ENCODE peak calls at places on chromosomes 2 and 18, in nine cellular contexts. M is adrenal gland, E is stomach, I is heart left ventricle, D is lower lobe of right lung, Z is transverse colon, V is RWPE1, U is neuronal stem cell, H is substantia nigra. A is an unnamed sample.

GRCh38 chr2:49936965-49937364 is 782.6 kb upstream of the FSHR start:
- DNase-seq in M (no peak), E (no peak), I (no peak), D (no peak), Z (no peak), V (no peak), U (no peak), H (no peak), A (no peak)

GRCh38 chr18:59837586-59837985 is 62.2 kb upstream of the PMAIP1 start:
- DNase-seq in M (peak), E (peak), I (no peak), D (no peak), Z (peak), V (peak), U (peak), H (no peak), A (peak)

GRCh38 chr2:234823196-234823876 is 128.5 kb upstream of the SH3BP4 start:
- DNase-seq in M (peak), E (no peak), I (no peak), D (no peak), Z (no peak), V (no peak), U (no peak), H (no peak), A (peak)

GRCh38 chr2:109164739-109165221 is 35.8 kb downstream of the SH3RF3 start:
- DNase-seq in M (peak), E (no peak), I (no peak), D (no peak), Z (no peak), V (no peak), U (no peak), H (no peak), A (peak)

GRCh38 chr2:241224068-241224850 is 35.8 kb downstream of the ANO7 start:
- DNase-seq in M (peak), E (no peak), I (peak), D (peak), Z (no peak), V (no peak), U (no peak), H (peak), A (peak)

GRCh38 chr2:165794520-165794882 is 454 bp upstream of the GALNT3 start:
- DNase-seq in M (no peak), E (peak), I (peak), D (peak), Z (peak), V (peak), U (peak), H (peak), A (peak)

GRCh38 chr2:134402385-134402784 is 148.5 kb downstream of the MGAT5 start:
- DNase-seq in M (peak), E (no peak), I (no peak), D (no peak), Z (no peak), V (no peak), U (no peak), H (no peak), A (peak)

GRCh38 chr2:21466528-21466927 is 342.8 kb downstream of the TDRD15 start:
- DNase-seq in M (no peak), E (no peak), I (no peak), D (no peak), Z (no peak), V (no peak), U (no peak), H (no peak), A (no peak)

GRCh38 chr18:3873211-3873610 is 423.2 kb downstream of the TGIF1 start:
- DNase-seq in M (no peak), E (no peak), I (no peak), D (no peak), Z (no peak), V (no peak), U (no peak), H (no peak), A (no peak)

GRCh38 chr2:41851554-41851953 is 196.3 kb upstream of the PKDCC start:
- DNase-seq in M (no peak), E (no peak), I (no peak), D (no peak), Z (no peak), V (no peak), U (no peak), H (no peak), A (no peak)

GRCh38 chr2:121088251-121089004 is 196.6 kb downstream of the TFCP2L1 start:
- DNase-seq in M (no peak), E (no peak), I (peak), D (no peak), Z (no peak), V (no peak), U (no peak), H (no peak), A (no peak)

GRCh38 chr2:126933707-126934106 is 35.0 kb downstream of the TEX51 start:
- DNase-seq in M (no peak), E (no peak), I (no peak), D (no peak), Z (no peak), V (no peak), U (no peak), H (no peak), A (no peak)

GRCh38 chr18:42510540-42510939 is 555.5 kb downstream of the PIK3C3 start:
- DNase-seq in M (no peak), E (no peak), I (no peak), D (no peak), Z (no peak), V (no peak), U (no peak), H (no peak), A (no peak)

GRCh38 chr2:47437287-47437686 is 34.3 kb downstream of the MSH2 start:
- DNase-seq in M (no peak), E (no peak), I (no peak), D (no peak), Z (no peak), V (peak), U (no peak), H (no peak), A (peak)

GRCh38 chr2:48110497-48110896 is 204.2 kb upstream of the FBXO11 start:
- DNase-seq in M (no peak), E (no peak), I (no peak), D (no peak), Z (no peak), V (no peak), U (no peak), H (no peak), A (no peak)

GRCh38 chr2:126879348-126880261 is 19.1 kb upstream of the TEX51 start:
- DNase-seq in M (no peak), E (no peak), I (no peak), D (no peak), Z (no peak), V (no peak), U (no peak), H (no peak), A (no peak)

GRCh38 chr2:239274391-239275001 is 126.3 kb downstream of the HDAC4 start:
- DNase-seq in M (peak), E (peak), I (no peak), D (no peak), Z (peak), V (peak), U (peak), H (no peak), A (peak)

GRCh38 chr2:169748316-169748715 is 14.7 kb downstream of the KLHL23 start:
- DNase-seq in M (no peak), E (no peak), I (no peak), D (no peak), Z (no peak), V (no peak), U (no peak), H (no peak), A (no peak)

GRCh38 chr2:169738566-169739229 is 5.1 kb downstream of the KLHL23 start:
- DNase-seq in M (no peak), E (no peak), I (no peak), D (no peak), Z (no peak), V (no peak), U (no peak), H (no peak), A (no peak)

GRCh38 chr2:169739351-169739750 is 5.7 kb downstream of the KLHL23 start:
- DNase-seq in M (no peak), E (no peak), I (no peak), D (no peak), Z (no peak), V (no peak), U (no peak), H (no peak), A (no peak)

DNA sequence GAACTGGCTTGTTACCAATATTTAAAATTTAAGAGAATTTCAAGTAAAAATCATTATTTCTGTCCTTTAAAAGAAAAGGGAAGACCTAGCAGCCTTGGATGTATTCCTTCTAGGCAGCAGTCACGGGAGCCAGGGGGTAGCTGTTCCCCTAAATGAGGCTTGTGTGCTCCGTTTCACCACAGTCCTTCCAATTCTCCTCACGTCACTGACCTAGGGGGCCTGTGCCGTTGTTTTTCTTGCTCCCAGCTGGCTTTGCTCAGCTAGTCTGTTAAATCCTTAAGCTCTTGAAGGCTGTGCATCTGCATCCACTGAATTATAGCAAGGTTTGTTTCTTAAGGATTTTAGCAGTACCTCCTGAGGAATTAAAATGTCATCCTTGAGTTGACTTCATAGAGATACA is 9.9 kb downstream of the KLHL23 start:
- DNase-seq in M (no peak), E (no peak), I (no peak), D (no peak), Z (no peak), V (no peak), U (no peak), H (peak), A (no peak)
- H3K27ac ChIP-seq in M (no peak), E (peak), I (no peak), D (no peak), Z (no peak), V (no peak), U (no peak), H (no peak), A (no peak)

DNA sequence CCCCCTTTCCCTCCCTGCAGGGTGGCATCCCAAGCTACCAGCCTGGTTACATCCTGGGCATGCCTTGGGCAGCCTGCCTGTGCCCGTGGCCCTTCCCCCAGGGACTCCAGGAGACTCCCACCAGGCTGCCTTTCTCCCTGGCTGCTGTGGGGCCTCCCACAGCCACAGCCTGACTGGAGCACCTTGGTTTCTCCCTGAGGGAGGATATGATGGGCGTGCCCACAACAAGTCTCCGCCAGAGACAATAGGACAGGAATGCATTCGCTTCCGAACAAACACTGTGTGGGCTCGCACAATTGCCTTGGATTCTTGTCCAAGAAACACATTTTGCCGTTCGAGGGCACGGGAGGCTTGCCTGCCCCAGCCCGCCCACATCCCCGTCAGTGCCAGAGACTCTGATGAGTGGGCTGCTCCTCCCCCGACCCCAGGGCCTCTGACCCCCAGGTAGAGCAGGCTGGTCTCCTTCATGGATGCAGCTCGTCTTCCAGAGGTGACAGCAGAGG is 102.1 kb downstream of the SMAD7 start:
- DNase-seq in M (no peak), E (no peak), I (peak), D (no peak), Z (no peak), V (peak), U (no peak), H (no peak), A (peak)
- H3K27ac ChIP-seq in M (no peak), E (no peak), I (peak), D (peak), Z (no peak), V (peak), U (peak), H (no peak), A (peak)

GRCh38 chr2:12716250-12717190 is at the start of gene TRIB2:
- DNase-seq in M (peak), E (peak), I (peak), D (peak), Z (peak), V (peak), U (peak), H (peak), A (peak)

GRCh38 chr2:12715878-12716249 is 872 bp upstream of the TRIB2 start:
- DNase-seq in M (peak), E (peak), I (peak), D (peak), Z (peak), V (peak), U (peak), H (peak), A (peak)

GRCh38 chr2:12712871-12713270 is 3.9 kb upstream of the TRIB2 start:
- DNase-seq in M (no peak), E (no peak), I (no peak), D (no peak), Z (no peak), V (no peak), U (no peak), H (no peak), A (no peak)

GRCh38 chr2:12715258-12715865 is 1.4 kb upstream of the TRIB2 start:
- DNase-seq in M (no peak), E (no peak), I (no peak), D (no peak), Z (no peak), V (no peak), U (no peak), H (no peak), A (no peak)

GRCh38 chr2:12714391-12715221 is 2.1 kb upstream of the TRIB2 start:
- DNase-seq in M (no peak), E (no peak), I (no peak), D (no peak), Z (no peak), V (peak), U (no peak), H (no peak), A (peak)
- H3K27ac ChIP-seq in M (peak), E (peak), I (peak), D (peak), Z (peak), V (peak), U (no peak), H (peak), A (peak)

GRCh38 chr18:61651145-61651879 is 241.5 kb downstream of the RNF152 start:
- DNase-seq in M (no peak), E (no peak), I (no peak), D (no peak), Z (no peak), V (no peak), U (no peak), H (no peak), A (no peak)

GRCh38 chr18:61657066-61657732 is 235.6 kb downstream of the RNF152 start:
- DNase-seq in M (no peak), E (no peak), I (no peak), D (no peak), Z (no peak), V (no peak), U (no peak), H (no peak), A (no peak)

GRCh38 chr18:61655630-61656029 is 237.2 kb downstream of the RNF152 start:
- DNase-seq in M (no peak), E (no peak), I (no peak), D (no peak), Z (no peak), V (no peak), U (no peak), H (no peak), A (no peak)

GRCh38 chr18:61653823-61654551 is 238.8 kb downstream of the RNF152 start:
- DNase-seq in M (no peak), E (no peak), I (no peak), D (no peak), Z (no peak), V (no peak), U (no peak), H (no peak), A (no peak)

GRCh38 chr18:61651880-61652268 is 240.9 kb downstream of the RNF152 start:
- DNase-seq in M (no peak), E (peak), I (no peak), D (no peak), Z (peak), V (no peak), U (no peak), H (no peak), A (no peak)
- H3K27ac ChIP-seq in M (no peak), E (peak), I (no peak), D (no peak), Z (peak), V (no peak), U (no peak), H (no peak), A (no peak)

DNA sequence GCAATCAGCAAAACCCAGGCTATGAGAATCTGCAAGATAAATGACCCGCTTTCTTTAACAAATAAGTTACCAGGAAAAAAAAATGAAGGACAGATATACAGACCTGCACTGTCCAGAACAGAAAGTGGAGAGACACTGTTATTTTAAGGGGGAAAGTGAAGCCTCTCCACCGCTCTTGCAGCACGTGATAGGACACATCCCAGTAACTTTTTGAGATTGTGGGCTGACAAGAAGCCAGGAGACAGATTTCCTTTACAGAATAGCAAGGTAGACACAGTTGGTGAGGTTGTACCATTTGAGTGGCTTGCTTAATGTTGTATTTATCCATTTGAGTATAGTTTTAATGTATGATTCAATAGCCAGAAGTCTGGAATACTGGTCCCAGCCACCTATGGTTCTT is 13.0 kb downstream of the TMEM169 start:
- DNase-seq in M (no peak), E (no peak), I (no peak), D (no peak), Z (no peak), V (no peak), U (no peak), H (no peak), A (no peak)
- H3K27ac ChIP-seq in M (no peak), E (no peak), I (no peak), D (no peak), Z (no peak), V (no peak), U (no peak), H (no peak), A (no peak)

A was measured in astrocyte.